ENCODE peak calls at places on chromosomes 3 and 15, in ten cellular contexts. H is CD4-positive, CD25-positive, alpha-beta regulatory T cell; Y is stomach; T is adrenal gland; P is cardiac muscle cell; B is RWPE1; X is suprapubic skin; L is uterus; S is psoas muscle; M is SJSA1. F is an unnamed sample.

GRCh38 chr15:96625251-96625650 is 294.8 kb downstream of the NR2F2 start:
- DNase-seq in T (no peak), S (no peak), L (no peak), Y (no peak), H (no peak), M (no peak), P (peak; percentile 3), B (no peak), X (no peak), F (no peak)

GRCh38 chr15:88704791-88705768 is 66.3 kb downstream of the ISG20 start:
- DNase-seq in X (no peak), Y (peak; percentile 41), T (peak; percentile 54), S (peak; percentile 46), H (no peak), B (no peak), M (no peak), P (peak; percentile 78), L (peak; percentile 58), F (peak; percentile 49)

GRCh38 chr3:52299815-52300611 is 12.4 kb downstream of the GLYCTK start:
- DNase-seq in T (peak; percentile 97), L (no peak), X (no peak), B (no peak), Y (peak; percentile 62), H (no peak), P (peak; percentile 47), S (no peak), M (peak; percentile 53), F (peak; percentile 47)

GRCh38 chr3:35829499-35829898 is 190.2 kb downstream of the ARPP21 start:
- DNase-seq in P (peak; percentile 37), Y (no peak), B (no peak), T (no peak), L (no peak), X (no peak), S (no peak), H (no peak), M (no peak), F (no peak)

GRCh38 chr15:38164061-38164460 is 88.6 kb upstream of the SPRED1 start:
- DNase-seq in L (no peak), H (no peak), P (no peak), T (no peak), M (no peak), X (no peak), S (no peak), B (no peak), Y (no peak), F (no peak)

GRCh38 chr3:58321791-58322190 is 10.9 kb upstream of the PXK start:
- DNase-seq in B (no peak), X (no peak), P (no peak), Y (no peak), L (no peak), M (no peak), H (no peak), S (no peak), T (no peak), F (no peak)

GRCh38 chr15:54840999-54841398 is 355.7 kb downstream of the RSL24D1 start:
- DNase-seq in H (no peak), M (no peak), P (no peak), Y (no peak), B (no peak), T (no peak), L (no peak), X (no peak), S (no peak), F (no peak)

GRCh38 chr3:13012228-13012691 is 61.0 kb downstream of the IQSEC1 start:
- DNase-seq in B (no peak), L (no peak), T (peak; percentile 87), P (peak; percentile 42), H (peak; percentile 35), X (no peak), M (no peak), Y (peak; percentile 70), S (peak; percentile 75), F (peak; percentile 74)

GRCh38 chr15:98771444-98772059 is 123.2 kb downstream of the IGF1R start:
- DNase-seq in S (no peak), L (no peak), P (peak; percentile 17), B (no peak), X (no peak), Y (no peak), M (no peak), H (no peak), T (no peak), F (no peak)

GRCh38 chr3:146139586-146140110 is 21.3 kb downstream of the PLOD2 start:
- DNase-seq in S (no peak), X (no peak), T (no peak), L (no peak), P (no peak), H (no peak), B (no peak), Y (no peak), M (no peak), F (no peak)

GRCh38 chr15:77825546-77825945 is 192.8 kb upstream of the LINGO1 start:
- DNase-seq in L (no peak), M (no peak), T (no peak), X (no peak), Y (no peak), H (no peak), P (no peak), S (no peak), B (no peak), F (no peak)

GRCh38 chr15:53791616-53792015 is 32.2 kb upstream of the WDR72 start:
- DNase-seq in T (no peak), B (no peak), H (no peak), P (no peak), S (no peak), L (no peak), Y (no peak), M (no peak), X (no peak), F (no peak)

GRCh38 chr3:164814106-164814505 is 264.2 kb downstream of the SI start:
- DNase-seq in T (no peak), X (no peak), H (no peak), L (no peak), S (no peak), M (no peak), P (no peak), Y (no peak), B (no peak), F (no peak)

GRCh38 chr3:183745300-183746098 is 47.9 kb downstream of the YEATS2 start:
- DNase-seq in P (peak; percentile 45), T (no peak), Y (no peak), X (no peak), M (peak; percentile 66), S (no peak), H (no peak), B (no peak), L (no peak), F (no peak)

GRCh38 chr15:49045691-49046112 is 544 bp downstream of the SECISBP2L start:
- DNase-seq in B (peak; percentile 53), S (no peak), P (peak; percentile 52), M (no peak), X (no peak), T (no peak), H (peak; percentile 11), Y (no peak), L (peak; percentile 16), F (peak; percentile 21)

GRCh38 chr15:65375871-65376552 is 1.8 kb downstream of the IGDCC3 start:
- DNase-seq in M (no peak), T (no peak), Y (no peak), S (no peak), L (no peak), X (no peak), H (no peak), P (no peak), B (no peak), F (no peak)

GRCh38 chr3:4716731-4717362 is 223.7 kb downstream of the ITPR1 start:
- DNase-seq in L (peak; percentile 52), B (no peak), T (no peak), Y (no peak), X (no peak), S (no peak), M (no peak), P (no peak), H (no peak), F (no peak)
- H3K27ac ChIP-seq in L (peak overlapping the region; percentile 70), B (no peak overlapping the region), T (no peak overlapping the region), Y (peak overlapping the region; percentile 23), X (peak overlapping the region; percentile 21), S (peak overlapping the region; percentile 47), M (no peak overlapping the region), P (no peak overlapping the region), H (no peak overlapping the region), F (peak overlapping the region; percentile 53)

DNA sequence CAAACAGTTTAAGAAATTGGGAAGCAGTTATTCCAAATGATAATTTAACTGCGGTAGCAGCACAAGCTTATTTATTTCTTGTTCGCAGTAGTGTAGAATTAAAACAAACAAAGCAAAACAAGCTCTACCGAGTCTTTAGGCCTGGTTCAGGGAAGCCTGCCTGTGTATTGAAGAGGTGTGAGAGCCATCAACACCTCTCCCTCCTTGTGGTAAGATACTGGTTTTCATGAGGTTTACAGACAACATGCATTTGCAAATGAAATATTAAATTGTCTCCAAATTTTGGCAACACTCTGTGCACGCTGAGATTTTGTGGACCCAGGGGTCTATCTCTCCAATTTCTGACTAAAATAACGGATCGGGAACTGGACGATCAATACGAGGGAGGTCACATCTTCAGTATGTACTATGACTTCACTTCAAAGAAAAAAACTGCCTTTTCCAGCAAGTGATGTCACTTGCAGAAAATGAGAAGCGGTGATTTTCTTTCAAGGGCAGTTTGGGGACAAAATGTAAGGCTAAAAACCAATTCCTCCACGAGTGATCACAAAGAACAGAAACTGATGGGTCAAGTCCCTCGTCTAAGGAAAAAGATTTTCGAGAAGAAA is 728 bp downstream of the ATR start:
- DNase-seq in H (peak; percentile 6), S (no peak), T (no peak), X (no peak), Y (no peak), L (no peak), P (peak; percentile 6), B (no peak), M (peak; percentile 43), F (no peak)
- H3K27ac ChIP-seq in H (peak overlapping the region; percentile 96), S (peak overlapping the region; percentile 83), T (peak overlapping the region; percentile 92), X (peak overlapping the region; percentile 94), Y (peak overlapping the region; percentile 97), L (peak overlapping the region; percentile 84), P (peak overlapping the region; percentile 90), B (peak overlapping the region; percentile 88), M (peak overlapping the region; percentile 88), F (peak overlapping the region; percentile 94)

GRCh38 chr15:66876731-66877545 is 174.9 kb downstream of the SMAD6 start:
- DNase-seq in B (no peak), Y (no peak), H (no peak), X (no peak), T (no peak), S (no peak), M (no peak), L (no peak), P (no peak), F (no peak)
- H3K27ac ChIP-seq in B (no peak overlapping the region), Y (no peak overlapping the region), H (no peak overlapping the region), X (no peak overlapping the region), T (no peak overlapping the region), S (peak overlapping the region; percentile 50), M (no peak overlapping the region), L (no peak overlapping the region), P (no peak overlapping the region), F (peak overlapping the region; percentile 65)

GRCh38 chr3:20073068-20073467 is 32.8 kb downstream of the KAT2B start:
- DNase-seq in T (no peak), M (no peak), L (no peak), P (no peak), Y (no peak), S (no peak), X (no peak), H (no peak), B (no peak), F (no peak)
- H3K27ac ChIP-seq in T (no peak overlapping the region), M (no peak overlapping the region), L (no peak overlapping the region), P (peak overlapping the region; percentile 17), Y (no peak overlapping the region), S (peak overlapping the region; percentile 85), X (peak overlapping the region; percentile 19), H (no peak overlapping the region), B (no peak overlapping the region), F (peak overlapping the region; percentile 30)

GRCh38 chr15:68719676-68720075 is 101.0 kb downstream of the ANP32A start:
- DNase-seq in S (no peak), L (no peak), M (no peak), Y (no peak), P (no peak), H (no peak), X (no peak), T (no peak), B (no peak), F (no peak)
- H3K27ac ChIP-seq in S (no peak overlapping the region), L (peak overlapping the region; percentile 4), M (no peak overlapping the region), Y (no peak overlapping the region), P (no peak overlapping the region), H (no peak overlapping the region), X (no peak overlapping the region), T (no peak overlapping the region), B (no peak overlapping the region), F (no peak overlapping the region)